ENCODE peak calls at places on chromosomes 16 and 17, in seven cellular contexts. U is fibroblast of pulmonary artery; X is NCI-H1436; C is activated CD8-positive, alpha-beta memory T cell treated with anti-CD3 and anti-CD28 coated beads for 4 hours; Y is HEK293T; Z is fibroblast of mammary gland; O is AG08396. D is an unnamed sample.

GRCh38 chr17:65609749-65610148 is 48.3 kb upstream of the AXIN2 start:
- DNase-seq in U (peak), X (no peak), C (no peak), Y (no peak), Z (no peak), O (no peak), D (no peak)

GRCh38 chr17:51391992-51392654 is 131.8 kb downstream of the UTP18 start:
- DNase-seq in U (no peak), X (no peak), C (no peak), Y (no peak), Z (no peak), O (no peak), D (no peak)

GRCh38 chr17:77096570-77097214 is 44.1 kb upstream of the SEC14L1 start:
- DNase-seq in U (peak), X (peak), C (no peak), Y (peak), Z (peak), O (peak), D (no peak)

GRCh38 chr16:11236441-11236840 is 19.6 kb downstream of the SOCS1 start:
- DNase-seq in U (no peak), X (no peak), C (no peak), Y (no peak), Z (no peak), O (no peak), D (no peak)

GRCh38 chr16:85037050-85037410 is 9.4 kb downstream of the KIAA0513 start:
- DNase-seq in U (peak), X (no peak), C (no peak), Y (no peak), Z (peak), O (peak), D (no peak)

GRCh38 chr17:80443916-80444708 is 29.1 kb downstream of the ENDOV start:
- DNase-seq in U (no peak), X (peak), C (no peak), Y (no peak), Z (no peak), O (no peak), D (no peak)

GRCh38 chr17:7367918-7368596 is 12.8 kb upstream of the TNK1 start:
- DNase-seq in U (no peak), X (no peak), C (no peak), Y (no peak), Z (no peak), O (no peak), D (no peak)

GRCh38 chr17:45195424-45195823 is 26.3 kb upstream of the FMNL1 start:
- DNase-seq in U (no peak), X (no peak), C (no peak), Y (no peak), Z (no peak), O (no peak), D (no peak)

GRCh38 chr16:53937068-53937614 is 233.2 kb downstream of the FTO start:
- DNase-seq in U (no peak), X (no peak), C (no peak), Y (no peak), Z (no peak), O (no peak), D (no peak)

GRCh38 chr16:11408261-11408660 is 63.0 kb downstream of the RMI2 start:
- DNase-seq in U (no peak), X (no peak), C (no peak), Y (no peak), Z (no peak), O (no peak), D (no peak)

GRCh38 chr16:53974484-53975115 is 270.6 kb downstream of the FTO start:
- DNase-seq in U (peak), X (no peak), C (no peak), Y (no peak), Z (peak), O (no peak), D (no peak)

GRCh38 chr16:56301391-56301850 is 110.1 kb downstream of the GNAO1 start:
- DNase-seq in U (no peak), X (no peak), C (no peak), Y (no peak), Z (peak), O (no peak), D (no peak)

GRCh38 chr17:55624789-55625433 is 97.8 kb downstream of the TMEM100 start:
- DNase-seq in U (no peak), X (no peak), C (no peak), Y (no peak), Z (no peak), O (no peak), D (no peak)

GRCh38 chr17:20266806-20267458 is 200.4 kb downstream of the LGALS9B start:
- DNase-seq in U (peak), X (peak), C (no peak), Y (peak), Z (peak), O (peak), D (no peak)

GRCh38 chr16:88591577-88592021 is 21.4 kb downstream of the ZC3H18 start:
- DNase-seq in U (peak), X (no peak), C (peak), Y (no peak), Z (peak), O (no peak), D (peak)

GRCh38 chr17:3983945-3984484 is 19.8 kb upstream of the ATP2A3 start:
- DNase-seq in U (peak), X (no peak), C (no peak), Y (no peak), Z (peak), O (no peak), D (no peak)

GRCh38 chr17:67211742-67212141 is 33.3 kb downstream of the HELZ start:
- DNase-seq in U (peak), X (no peak), C (no peak), Y (no peak), Z (peak), O (peak), D (no peak)

GRCh38 chr16:85072947-85073346 is 39.3 kb downstream of the CIBAR2 start:
- DNase-seq in U (peak), X (no peak), C (no peak), Y (no peak), Z (peak), O (peak), D (no peak)

GRCh38 chr16:86033971-86034370 is 135.0 kb downstream of the IRF8 start:
- DNase-seq in U (no peak), X (no peak), C (no peak), Y (no peak), Z (no peak), O (no peak), D (no peak)

GRCh38 chr17:68328676-68329075 is 37.4 kb downstream of the ARSG start:
- DNase-seq in U (no peak), X (no peak), C (no peak), Y (no peak), Z (no peak), O (no peak), D (no peak)

GRCh38 chr16:59614466-59615240 is 880.5 kb upstream of the GOT2 start:
- DNase-seq in U (no peak), X (no peak), C (no peak), Y (no peak), Z (no peak), O (no peak), D (no peak)

GRCh38 chr17:34859652-34860051 is 101.6 kb downstream of the CCT6B start:
- DNase-seq in U (no peak), X (no peak), C (no peak), Y (no peak), Z (no peak), O (no peak), D (no peak)

GRCh38 chr16:85255777-85256176 is 143.5 kb upstream of the CIBAR2 start:
- DNase-seq in U (no peak), X (no peak), C (no peak), Y (no peak), Z (no peak), O (no peak), D (no peak)

GRCh38 chr17:12727881-12728280 is 61.4 kb upstream of the ARHGAP44 start:
- DNase-seq in U (peak), X (no peak), C (no peak), Y (no peak), Z (peak), O (no peak), D (no peak)

GRCh38 chr17:1560582-1561170 is 1.9 kb downstream of the PITPNA start:
- DNase-seq in U (no peak), X (no peak), C (no peak), Y (no peak), Z (no peak), O (no peak), D (no peak)

GRCh38 chr17:79902146-79902791 is 63.0 kb upstream of the CBX4 start:
- DNase-seq in U (no peak), X (no peak), C (no peak), Y (no peak), Z (no peak), O (no peak), D (no peak)

GRCh38 chr16:52265446-52265861 is 281.5 kb downstream of the TOX3 start:
- DNase-seq in U (no peak), X (peak), C (no peak), Y (no peak), Z (no peak), O (no peak), D (no peak)

GRCh38 chr16:15777533-15778203 is 79.2 kb downstream of the MYH11 start:
- DNase-seq in U (peak), X (peak), C (no peak), Y (peak), Z (peak), O (peak), D (peak)

GRCh38 chr17:28733346-28733745 is 4.8 kb downstream of the NEK8 start:
- DNase-seq in U (no peak), X (no peak), C (no peak), Y (no peak), Z (no peak), O (no peak), D (no peak)

GRCh38 chr16:5615868-5616642 is 518.5 kb upstream of the EEF2KMT start:
- DNase-seq in U (peak), X (peak), C (no peak), Y (peak), Z (peak), O (peak), D (peak)

GRCh38 chr16:282491-282890 is 473 bp upstream of the PDIA2 start:
- DNase-seq in U (no peak), X (no peak), C (no peak), Y (no peak), Z (no peak), O (no peak), D (no peak)

GRCh38 chr16:89770367-89770766 is 46.1 kb downstream of the FANCA start:
- DNase-seq in U (no peak), X (no peak), C (no peak), Y (no peak), Z (no peak), O (no peak), D (no peak)

D was measured in thyroid gland.